ENCODE peak calls at places on chromosome 5, in eight cellular contexts. One of them, this sample, is unnamed.

GRCh38 chr5:76393035-76393680 is 9.9 kb upstream of the IQGAP2 start:
- DNase-seq in tibial artery: no peak
- DNase-seq in SJCRH30: no peak
- DNase-seq in SJSA1: no peak
- DNase-seq in heart right ventricle: no peak
- DNase-seq in upper lobe of right lung: no peak
- DNase-seq in hepatocyte: no peak
- DNase-seq in A549: no peak
- DNase-seq in this sample: no peak

GRCh38 chr5:167639213-167639612 is 652.2 kb upstream of the WWC1 start:
- DNase-seq in upper lobe of right lung: no peak
- DNase-seq in heart right ventricle: no peak
- DNase-seq in tibial artery: no peak
- DNase-seq in A549: no peak
- DNase-seq in hepatocyte: no peak
- DNase-seq in SJSA1: no peak
- DNase-seq in SJCRH30: no peak
- DNase-seq in this sample: no peak

GRCh38 chr5:64637837-64638443 is 52.4 kb upstream of the SHISAL2B start:
- DNase-seq in heart right ventricle: no peak
- DNase-seq in A549: peak
- DNase-seq in SJCRH30: no peak
- DNase-seq in upper lobe of right lung: no peak
- DNase-seq in tibial artery: no peak
- DNase-seq in hepatocyte: no peak
- DNase-seq in SJSA1: no peak
- DNase-seq in this sample: no peak

GRCh38 chr5:42228279-42228678 is 195.0 kb upstream of the GHR start:
- DNase-seq in heart right ventricle: no peak
- DNase-seq in hepatocyte: no peak
- DNase-seq in tibial artery: no peak
- DNase-seq in SJCRH30: peak
- DNase-seq in upper lobe of right lung: no peak
- DNase-seq in SJSA1: no peak
- DNase-seq in A549: no peak
- DNase-seq in this sample: no peak

GRCh38 chr5:91212336-91213092 is 170.6 kb downstream of the ARRDC3 start:
- DNase-seq in tibial artery: no peak
- DNase-seq in heart right ventricle: peak
- DNase-seq in SJCRH30: peak
- DNase-seq in hepatocyte: peak
- DNase-seq in A549: peak
- DNase-seq in SJSA1: peak
- DNase-seq in upper lobe of right lung: no peak
- DNase-seq in this sample: no peak

GRCh38 chr5:10366310-10367297 is 13.1 kb downstream of the MARCHF6 start:
- DNase-seq in hepatocyte: peak
- DNase-seq in SJSA1: peak
- DNase-seq in A549: peak
- DNase-seq in SJCRH30: no peak
- DNase-seq in tibial artery: no peak
- DNase-seq in heart right ventricle: no peak
- DNase-seq in upper lobe of right lung: no peak
- DNase-seq in this sample: peak

GRCh38 chr5:98769256-98770157 is 4.0 kb upstream of the RGMB start:
- DNase-seq in heart right ventricle: peak
- DNase-seq in tibial artery: peak
- DNase-seq in SJSA1: peak
- DNase-seq in SJCRH30: peak
- DNase-seq in upper lobe of right lung: peak
- DNase-seq in hepatocyte: peak
- DNase-seq in A549: peak
- DNase-seq in this sample: peak

GRCh38 chr5:75568202-75568601 is 43.1 kb upstream of the ANKDD1B start:
- DNase-seq in A549: no peak
- DNase-seq in tibial artery: no peak
- DNase-seq in upper lobe of right lung: no peak
- DNase-seq in SJSA1: no peak
- DNase-seq in SJCRH30: no peak
- DNase-seq in hepatocyte: no peak
- DNase-seq in heart right ventricle: no peak
- DNase-seq in this sample: no peak

GRCh38 chr5:167819406-167819805 is 472.0 kb upstream of the WWC1 start:
- DNase-seq in heart right ventricle: no peak
- DNase-seq in tibial artery: no peak
- DNase-seq in SJCRH30: no peak
- DNase-seq in hepatocyte: no peak
- DNase-seq in A549: no peak
- DNase-seq in SJSA1: no peak
- DNase-seq in upper lobe of right lung: no peak
- DNase-seq in this sample: no peak

GRCh38 chr5:39264528-39264927 is 45.2 kb upstream of the FYB1 start:
- DNase-seq in SJCRH30: no peak
- DNase-seq in tibial artery: no peak
- DNase-seq in SJSA1: no peak
- DNase-seq in A549: no peak
- DNase-seq in heart right ventricle: no peak
- DNase-seq in upper lobe of right lung: no peak
- DNase-seq in hepatocyte: no peak
- DNase-seq in this sample: no peak

GRCh38 chr5:130992621-130993020 is 172.4 kb downstream of the HINT1 start:
- DNase-seq in SJSA1: no peak
- DNase-seq in hepatocyte: no peak
- DNase-seq in A549: no peak
- DNase-seq in upper lobe of right lung: no peak
- DNase-seq in SJCRH30: no peak
- DNase-seq in heart right ventricle: no peak
- DNase-seq in tibial artery: no peak
- DNase-seq in this sample: no peak

GRCh38 chr5:125399885-125400284 is 653.4 kb upstream of the ZNF608 start:
- DNase-seq in heart right ventricle: no peak
- DNase-seq in A549: no peak
- DNase-seq in SJSA1: no peak
- DNase-seq in upper lobe of right lung: no peak
- DNase-seq in tibial artery: no peak
- DNase-seq in hepatocyte: no peak
- DNase-seq in SJCRH30: no peak
- DNase-seq in this sample: no peak

GRCh38 chr5:114898602-114899001 is 271.1 kb downstream of the TRIM36 start:
- DNase-seq in A549: no peak
- DNase-seq in SJSA1: no peak
- DNase-seq in hepatocyte: no peak
- DNase-seq in tibial artery: no peak
- DNase-seq in SJCRH30: peak
- DNase-seq in upper lobe of right lung: no peak
- DNase-seq in heart right ventricle: no peak
- DNase-seq in this sample: no peak

GRCh38 chr5:140051950-140052349 is 8.9 kb upstream of the NRG2 start:
- DNase-seq in SJSA1: no peak
- DNase-seq in tibial artery: no peak
- DNase-seq in A549: no peak
- DNase-seq in SJCRH30: no peak
- DNase-seq in hepatocyte: no peak
- DNase-seq in upper lobe of right lung: no peak
- DNase-seq in heart right ventricle: no peak
- DNase-seq in this sample: no peak

GRCh38 chr5:20224046-20224445 is 236.0 kb upstream of the CDH18 start:
- DNase-seq in heart right ventricle: no peak
- DNase-seq in A549: no peak
- DNase-seq in hepatocyte: no peak
- DNase-seq in upper lobe of right lung: no peak
- DNase-seq in tibial artery: no peak
- DNase-seq in SJSA1: no peak
- DNase-seq in SJCRH30: no peak
- DNase-seq in this sample: no peak

GRCh38 chr5:160167623-160168165 is 48.4 kb upstream of the PWWP2A start:
- DNase-seq in A549: no peak
- DNase-seq in hepatocyte: no peak
- DNase-seq in tibial artery: no peak
- DNase-seq in SJSA1: no peak
- DNase-seq in upper lobe of right lung: no peak
- DNase-seq in heart right ventricle: no peak
- DNase-seq in SJCRH30: no peak
- DNase-seq in this sample: no peak

GRCh38 chr5:172816887-172817418 is 17.1 kb upstream of the ERGIC1 start:
- DNase-seq in tibial artery: peak
- DNase-seq in heart right ventricle: no peak
- DNase-seq in SJSA1: peak
- DNase-seq in A549: peak
- DNase-seq in upper lobe of right lung: no peak
- DNase-seq in SJCRH30: peak
- DNase-seq in hepatocyte: no peak
- DNase-seq in this sample: no peak

GRCh38 chr5:9699681-9700080 is 69.5 kb upstream of the TAS2R1 start:
- DNase-seq in hepatocyte: no peak
- DNase-seq in SJSA1: no peak
- DNase-seq in upper lobe of right lung: no peak
- DNase-seq in heart right ventricle: no peak
- DNase-seq in tibial artery: no peak
- DNase-seq in A549: no peak
- DNase-seq in SJCRH30: no peak
- DNase-seq in this sample: no peak

GRCh38 chr5:64864171-64864570 is 95.4 kb downstream of the CWC27 start:
- DNase-seq in heart right ventricle: no peak
- DNase-seq in hepatocyte: no peak
- DNase-seq in tibial artery: no peak
- DNase-seq in A549: no peak
- DNase-seq in SJSA1: no peak
- DNase-seq in upper lobe of right lung: no peak
- DNase-seq in SJCRH30: no peak
- DNase-seq in this sample: no peak

DNA sequence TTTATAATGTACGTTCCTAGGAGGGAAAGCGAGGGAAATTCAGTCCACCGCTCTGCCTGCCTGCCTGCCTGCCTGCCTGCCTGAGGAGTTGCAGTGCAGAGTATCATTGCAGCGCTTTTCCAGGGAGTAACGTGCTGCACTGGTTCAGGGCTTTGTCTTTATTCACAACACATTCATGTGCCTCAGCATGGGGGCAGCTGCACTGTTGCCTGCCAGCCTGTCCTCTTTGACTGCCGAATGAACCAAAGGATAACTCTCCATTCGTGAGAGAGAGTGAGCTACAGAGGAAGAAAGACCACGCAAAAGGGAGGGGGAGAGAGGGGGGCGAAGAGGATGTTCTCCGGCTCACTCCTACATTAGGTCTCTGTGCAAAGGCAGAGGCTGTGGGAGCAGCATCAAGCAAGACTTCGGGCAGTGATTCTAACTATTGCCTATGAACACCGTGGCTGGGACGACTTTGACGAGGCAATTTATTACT is 791.2 kb downstream of the MAT2B start:
- DNase-seq in hepatocyte: peak
- DNase-seq in heart right ventricle: no peak
- DNase-seq in upper lobe of right lung: no peak
- DNase-seq in tibial artery: no peak
- DNase-seq in SJSA1: no peak
- DNase-seq in SJCRH30: no peak
- DNase-seq in A549: no peak
- DNase-seq in this sample: no peak
- H3K27ac ChIP-seq in hepatocyte: no peak
- H3K27ac ChIP-seq in heart right ventricle: no peak
- H3K27ac ChIP-seq in upper lobe of right lung: no peak
- H3K27ac ChIP-seq in tibial artery: no peak
- H3K27ac ChIP-seq in SJSA1: no peak
- H3K27ac ChIP-seq in SJCRH30: no peak
- H3K27ac ChIP-seq in A549: no peak
- H3K27ac ChIP-seq in this sample: no peak

DNA sequence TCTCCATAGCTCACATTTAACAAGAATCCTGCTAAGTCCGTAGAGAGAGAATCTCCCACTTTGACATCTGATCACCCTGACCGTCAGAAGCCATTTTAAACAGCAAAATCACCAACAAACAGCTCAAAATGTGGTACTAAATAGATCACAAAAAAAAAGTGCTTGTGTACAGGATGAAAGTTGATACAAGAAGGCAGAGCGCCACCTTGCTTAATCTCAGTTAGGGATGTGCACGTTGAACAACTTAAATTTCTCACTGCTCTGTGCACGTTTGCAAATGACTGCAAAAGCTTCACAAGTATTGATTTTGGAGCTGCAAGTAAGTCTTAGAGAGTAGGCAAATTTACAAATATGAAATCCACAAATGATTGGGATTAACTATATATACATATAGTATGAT is 63.1 kb upstream of the NREP start:
- DNase-seq in A549: no peak
- DNase-seq in upper lobe of right lung: no peak
- DNase-seq in hepatocyte: peak
- DNase-seq in heart right ventricle: no peak
- DNase-seq in SJSA1: no peak
- DNase-seq in SJCRH30: peak
- DNase-seq in tibial artery: no peak
- DNase-seq in this sample: no peak
- H3K27ac ChIP-seq in A549: no peak
- H3K27ac ChIP-seq in upper lobe of right lung: no peak
- H3K27ac ChIP-seq in hepatocyte: no peak
- H3K27ac ChIP-seq in heart right ventricle: no peak
- H3K27ac ChIP-seq in SJSA1: no peak
- H3K27ac ChIP-seq in SJCRH30: no peak
- H3K27ac ChIP-seq in tibial artery: no peak
- H3K27ac ChIP-seq in this sample: no peak

DNA sequence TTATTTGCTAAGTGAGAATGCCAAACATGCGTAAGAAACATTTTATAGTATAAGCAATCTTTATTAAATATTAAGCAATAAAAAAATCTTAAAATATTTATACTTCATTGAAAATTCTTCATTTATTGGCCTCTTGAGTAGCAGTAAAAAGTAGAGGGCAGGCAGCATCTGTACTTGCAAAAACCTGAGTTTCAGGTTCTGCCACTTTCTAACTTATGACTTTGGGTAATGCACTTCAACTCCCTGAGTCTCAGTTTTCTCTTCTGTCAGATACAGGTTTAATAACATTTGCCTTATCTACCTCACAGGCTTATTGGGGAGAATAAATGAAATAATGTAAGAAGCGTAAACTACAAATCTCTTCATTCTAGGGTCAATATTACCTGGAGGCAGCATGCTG is 19.8 kb upstream of the MCTP1 start:
- DNase-seq in tibial artery: no peak
- DNase-seq in SJCRH30: no peak
- DNase-seq in heart right ventricle: no peak
- DNase-seq in hepatocyte: no peak
- DNase-seq in A549: no peak
- DNase-seq in SJSA1: no peak
- DNase-seq in upper lobe of right lung: no peak
- DNase-seq in this sample: no peak
- H3K27ac ChIP-seq in tibial artery: no peak
- H3K27ac ChIP-seq in SJCRH30: no peak
- H3K27ac ChIP-seq in heart right ventricle: no peak
- H3K27ac ChIP-seq in hepatocyte: no peak
- H3K27ac ChIP-seq in A549: no peak
- H3K27ac ChIP-seq in SJSA1: no peak
- H3K27ac ChIP-seq in upper lobe of right lung: no peak
- H3K27ac ChIP-seq in this sample: no peak

DNA sequence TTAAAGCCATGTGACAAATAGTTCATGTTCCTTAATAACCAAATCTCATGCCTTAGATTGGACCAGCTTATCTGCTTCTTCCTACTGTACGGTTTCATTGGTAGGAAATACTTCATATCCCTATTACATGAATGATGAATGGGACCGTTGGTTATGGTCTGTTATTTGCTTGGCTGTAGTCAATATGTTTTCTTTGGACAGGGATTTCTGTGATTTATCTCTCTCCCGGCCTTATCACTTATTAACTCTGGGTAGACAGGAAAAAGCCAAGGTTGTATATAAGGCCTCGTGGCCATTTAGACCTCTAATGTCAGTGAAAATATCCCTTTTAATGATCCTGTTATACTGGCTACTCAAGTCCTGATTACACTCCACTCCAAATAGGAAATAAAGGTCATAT is 330.6 kb downstream of the EBF1 start:
- DNase-seq in heart right ventricle: no peak
- DNase-seq in SJSA1: no peak
- DNase-seq in upper lobe of right lung: no peak
- DNase-seq in SJCRH30: no peak
- DNase-seq in hepatocyte: no peak
- DNase-seq in A549: no peak
- DNase-seq in tibial artery: no peak
- DNase-seq in this sample: no peak
- H3K27ac ChIP-seq in heart right ventricle: no peak
- H3K27ac ChIP-seq in SJSA1: no peak
- H3K27ac ChIP-seq in upper lobe of right lung: no peak
- H3K27ac ChIP-seq in SJCRH30: no peak
- H3K27ac ChIP-seq in hepatocyte: no peak
- H3K27ac ChIP-seq in A549: no peak
- H3K27ac ChIP-seq in tibial artery: peak
- H3K27ac ChIP-seq in this sample: no peak